ENCODE peak calls at places on chromosomes 3 and 15, in six cellular contexts. B is cardiac muscle cell, V is heart left ventricle, S is K562, P is AG09309, L is pancreas. R is an unnamed sample.

GRCh38 chr3:42442640-42443039 is 32.2 kb upstream of the LYZL4 start:
- DNase-seq in B (no peak), V (no peak), S (no peak), P (no peak), L (no peak), R (no peak)

GRCh38 chr3:192133271-192133670 is 594.1 kb downstream of the FGF12 start:
- DNase-seq in B (no peak), V (no peak), S (no peak), P (no peak), L (no peak), R (peak)

GRCh38 chr15:71800835-71801745 is 9.3 kb upstream of the NR2E3 start:
- DNase-seq in B (peak), V (no peak), S (peak), P (peak), L (no peak), R (peak)

GRCh38 chr3:52317601-52318000 is 1.5 kb downstream of the DNAH1 start:
- DNase-seq in B (peak), V (peak), S (peak), P (no peak), L (peak), R (peak)

GRCh38 chr15:31307270-31308184 is 19.1 kb upstream of the KLF13 start:
- DNase-seq in B (no peak), V (no peak), S (no peak), P (no peak), L (no peak), R (no peak)

GRCh38 chr15:51401872-51402517 is 60.5 kb downstream of the GLDN start:
- DNase-seq in B (peak), V (peak), S (peak), P (no peak), L (peak), R (peak)

GRCh38 chr3:151584603-151585002 is 123.7 kb upstream of the IGSF10 start:
- DNase-seq in B (no peak), V (no peak), S (no peak), P (no peak), L (no peak), R (no peak)

GRCh38 chr3:72263223-72264015 is 478.5 kb upstream of the PROK2 start:
- DNase-seq in B (no peak), V (no peak), S (no peak), P (no peak), L (no peak), R (no peak)

GRCh38 chr15:60070838-60071493 is 66.9 kb downstream of the FOXB1 start:
- DNase-seq in B (no peak), V (no peak), S (no peak), P (no peak), L (no peak), R (peak)

GRCh38 chr3:126567696-126568438 is 9.1 kb upstream of the C3orf22 start:
- DNase-seq in B (no peak), V (peak), S (no peak), P (no peak), L (no peak), R (no peak)

GRCh38 chr15:75830910-75831805 is 12.1 kb upstream of the UBE2Q2 start:
- DNase-seq in B (no peak), V (no peak), S (no peak), P (no peak), L (no peak), R (no peak)

GRCh38 chr3:118736107-118736506 is 298.5 kb downstream of the IGSF11 start:
- DNase-seq in B (no peak), V (no peak), S (no peak), P (no peak), L (no peak), R (no peak)

GRCh38 chr3:150956376-150956775 is 16.2 kb downstream of the CLRN1 start:
- DNase-seq in B (no peak), V (no peak), S (no peak), P (no peak), L (no peak), R (peak)

GRCh38 chr3:122146466-122146865 is 37.0 kb upstream of the CASR start:
- DNase-seq in B (no peak), V (no peak), S (no peak), P (no peak), L (no peak), R (no peak)

GRCh38 chr3:132907293-132907692 is 130.9 kb upstream of the TMEM108 start:
- DNase-seq in B (no peak), V (no peak), S (no peak), P (no peak), L (no peak), R (no peak)

GRCh38 chr3:127052121-127052561 is 69.2 kb downstream of the PLXNA1 start:
- DNase-seq in B (no peak), V (peak), S (no peak), P (no peak), L (no peak), R (no peak)

GRCh38 chr3:49257187-49257586 is 19.8 kb downstream of the C3orf62 start:
- DNase-seq in B (no peak), V (no peak), S (no peak), P (no peak), L (no peak), R (no peak)

GRCh38 chr3:126472277-126473006 is 3.2 kb downstream of the ZXDC start:
- DNase-seq in B (no peak), V (peak), S (peak), P (peak), L (peak), R (peak)

GRCh38 chr15:70195808-70196304 is 98.1 kb upstream of the TLE3 start:
- DNase-seq in B (no peak), V (peak), S (peak), P (peak), L (peak), R (peak)

GRCh38 chr3:16945330-16945729 is 60.6 kb downstream of the PLCL2 start:
- DNase-seq in B (no peak), V (no peak), S (no peak), P (no peak), L (no peak), R (peak)

GRCh38 chr15:81432179-81432578 is 58.2 kb upstream of the TMC3 start:
- DNase-seq in B (no peak), V (no peak), S (no peak), P (no peak), L (no peak), R (no peak)

GRCh38 chr15:49215768-49216739 is 46.0 kb downstream of the GALK2 start:
- DNase-seq in B (peak), V (peak), S (no peak), P (no peak), L (no peak), R (no peak)

GRCh38 chr15:68542771-68543544 is 35.8 kb upstream of the CORO2B start:
- DNase-seq in B (no peak), V (peak), S (no peak), P (peak), L (peak), R (peak)

GRCh38 chr15:58734859-58735258 is 14.6 kb downstream of the ADAM10 start:
- DNase-seq in B (no peak), V (no peak), S (no peak), P (no peak), L (no peak), R (no peak)

GRCh38 chr15:85545757-85546156 is 165.4 kb downstream of the AKAP13 start:
- DNase-seq in B (no peak), V (no peak), S (no peak), P (no peak), L (no peak), R (no peak)
- H3K4me3 ChIP-seq in B (no peak), V (no peak), S (no peak), P (no peak), L (no peak), R (no peak)

DNA sequence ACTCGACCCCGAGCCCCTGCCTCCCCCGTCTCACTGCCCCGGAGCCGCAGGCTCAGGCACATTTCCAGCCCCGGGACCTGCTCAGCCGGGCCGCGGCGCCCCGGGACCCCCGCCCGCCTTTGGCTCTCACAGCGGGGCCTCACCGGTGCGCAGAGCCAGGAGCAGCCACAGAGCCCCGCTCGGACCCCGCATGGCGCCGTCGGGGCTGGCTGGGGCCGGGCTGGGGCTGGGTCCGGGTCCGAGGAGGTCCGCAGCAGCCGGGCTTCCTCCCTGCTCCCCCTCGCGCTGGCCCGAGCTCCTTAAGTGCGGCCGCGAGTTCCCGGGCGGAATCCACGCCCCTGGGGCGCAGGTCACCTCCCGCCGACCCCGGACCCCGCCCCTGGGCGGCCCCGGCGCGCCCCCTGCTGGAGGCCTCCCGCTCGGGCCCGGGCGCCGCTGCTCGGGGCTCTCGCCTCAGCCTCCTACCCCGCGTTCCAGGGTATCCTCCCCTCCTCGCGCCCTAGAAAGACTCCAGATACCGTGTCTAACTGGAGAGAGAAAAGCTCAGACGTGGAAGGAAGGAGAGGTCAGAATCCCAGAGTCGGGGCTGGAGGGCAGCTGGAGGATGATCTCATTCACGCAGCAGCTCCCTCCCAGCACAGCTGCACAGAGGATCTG is at the start of gene MELTF:
- DNase-seq in B (peak), V (peak), S (peak), P (no peak), L (peak), R (peak)
- TF ChIP-seq CTCF in B (peak), V (peak), S (peak), P (peak), L (peak), R (peak)

DNA sequence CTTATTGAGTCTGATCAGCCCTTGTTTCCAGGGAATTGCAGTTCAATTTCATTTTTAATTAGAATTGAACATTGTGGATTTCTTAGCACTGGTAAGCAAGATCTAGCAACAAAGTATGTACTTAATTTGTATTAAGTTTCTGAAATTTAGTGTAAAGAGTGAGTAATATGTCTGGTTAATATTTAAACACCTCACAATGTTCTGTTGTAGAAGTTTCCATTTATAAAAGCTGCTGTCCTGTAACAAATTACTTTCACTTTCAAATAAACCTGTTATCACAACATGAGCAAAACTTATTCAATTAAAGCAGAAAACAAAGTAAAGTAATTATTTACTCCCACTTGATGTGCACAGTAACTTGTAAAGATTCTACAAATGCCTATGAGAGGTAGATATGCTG is 448.5 kb downstream of the NAALADL2 start:
- DNase-seq in B (no peak), V (no peak), S (no peak), P (no peak), L (no peak), R (no peak)
- H3K4me3 ChIP-seq in B (no peak), V (no peak), S (no peak), P (no peak), L (peak), R (no peak)

GRCh38 chr3:59244343-59244742 is 194.5 kb upstream of the CFAP20DC start:
- DNase-seq in B (no peak), V (no peak), S (no peak), P (no peak), L (no peak), R (no peak)
- TF ChIP-seq CTCF in B (no peak), V (no peak), S (no peak), P (no peak), L (no peak), R (no peak)

DNA sequence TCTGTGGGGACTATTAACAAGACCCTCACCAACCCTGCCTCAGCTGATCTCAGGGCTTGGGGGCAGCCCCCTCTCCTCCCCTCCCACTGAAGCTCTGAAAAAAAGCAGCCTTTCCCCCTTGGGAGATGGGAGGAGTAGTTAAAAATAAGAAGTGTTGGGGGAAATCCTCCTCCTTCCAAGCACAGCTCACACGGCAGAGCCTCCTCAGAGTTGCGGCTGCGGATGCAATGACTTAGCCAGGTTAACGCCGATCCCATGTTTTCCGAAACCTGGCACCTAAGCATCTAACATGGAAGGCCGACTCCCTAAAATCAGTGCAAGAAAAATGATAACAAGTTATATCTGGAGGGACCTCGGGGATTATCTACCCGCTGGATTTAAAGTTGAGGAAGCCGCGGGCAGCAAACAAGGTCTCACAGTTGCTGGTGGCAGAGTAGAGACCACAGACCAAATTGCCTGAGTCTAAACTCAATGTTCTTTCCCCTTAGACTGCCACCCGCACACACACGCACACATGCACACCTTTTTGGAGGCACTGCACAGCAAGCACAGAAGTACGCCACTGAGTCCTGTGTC is 1.1 kb upstream of the TPM1 start:
- DNase-seq in B (peak), V (peak), S (no peak), P (no peak), L (no peak), R (no peak)
- H3K4me3 ChIP-seq in B (peak), V (peak), S (no peak), P (no peak), L (peak), R (peak)

DNA sequence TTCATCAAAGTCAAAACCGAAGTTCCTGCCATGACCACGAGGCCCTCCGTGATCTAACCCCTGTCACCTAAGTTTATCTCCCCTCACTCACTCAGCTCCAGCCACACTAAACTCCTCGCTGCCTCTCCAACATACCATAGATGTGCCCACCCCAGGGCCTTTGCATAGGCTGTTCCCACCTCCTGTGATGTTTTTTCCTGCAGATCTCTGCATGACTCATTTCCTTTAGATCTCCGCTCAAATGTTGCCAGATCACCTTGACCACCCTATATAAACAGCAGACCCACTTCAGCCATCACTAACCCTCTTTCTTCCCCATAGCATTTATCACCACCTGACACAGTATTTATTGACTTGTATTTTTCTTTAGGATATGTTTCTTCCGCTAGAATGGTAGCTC is 58.5 kb downstream of the HRH1 start:
- DNase-seq in B (no peak), V (no peak), S (no peak), P (no peak), L (no peak), R (peak)
- TF ChIP-seq CTCF in B (no peak), V (no peak), S (no peak), P (no peak), L (no peak), R (no peak)

DNA sequence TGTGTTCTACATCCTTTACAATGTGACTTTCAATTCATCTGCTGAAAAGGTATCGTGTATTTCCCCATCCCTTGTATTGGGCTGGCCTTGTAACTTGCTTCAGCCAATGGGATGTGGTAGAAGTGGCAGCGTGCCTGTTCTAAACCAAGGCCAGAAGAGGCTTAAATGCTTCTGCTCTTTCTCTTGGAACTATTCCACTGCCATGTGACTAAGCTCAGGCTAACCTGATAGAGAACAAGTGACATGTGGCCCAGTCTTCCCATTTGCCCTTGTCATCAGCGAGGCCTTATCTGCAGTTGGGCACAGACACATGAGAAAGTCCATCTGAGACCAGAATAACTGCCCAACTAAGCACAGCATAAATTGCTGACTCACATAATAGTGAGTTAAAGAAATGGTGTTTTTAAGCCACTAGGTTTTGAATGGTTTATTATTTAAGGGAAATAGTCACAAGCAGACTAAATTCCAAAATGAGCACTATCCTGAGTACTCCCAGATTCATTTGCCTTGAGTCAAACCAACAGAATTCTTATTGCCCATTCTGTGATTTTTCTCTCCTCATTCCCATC is 230.2 kb downstream of the CPNE4 start:
- DNase-seq in B (peak), V (peak), S (no peak), P (no peak), L (peak), R (peak)
- H3K4me3 ChIP-seq in B (no peak), V (no peak), S (no peak), P (no peak), L (no peak), R (no peak)

DNA sequence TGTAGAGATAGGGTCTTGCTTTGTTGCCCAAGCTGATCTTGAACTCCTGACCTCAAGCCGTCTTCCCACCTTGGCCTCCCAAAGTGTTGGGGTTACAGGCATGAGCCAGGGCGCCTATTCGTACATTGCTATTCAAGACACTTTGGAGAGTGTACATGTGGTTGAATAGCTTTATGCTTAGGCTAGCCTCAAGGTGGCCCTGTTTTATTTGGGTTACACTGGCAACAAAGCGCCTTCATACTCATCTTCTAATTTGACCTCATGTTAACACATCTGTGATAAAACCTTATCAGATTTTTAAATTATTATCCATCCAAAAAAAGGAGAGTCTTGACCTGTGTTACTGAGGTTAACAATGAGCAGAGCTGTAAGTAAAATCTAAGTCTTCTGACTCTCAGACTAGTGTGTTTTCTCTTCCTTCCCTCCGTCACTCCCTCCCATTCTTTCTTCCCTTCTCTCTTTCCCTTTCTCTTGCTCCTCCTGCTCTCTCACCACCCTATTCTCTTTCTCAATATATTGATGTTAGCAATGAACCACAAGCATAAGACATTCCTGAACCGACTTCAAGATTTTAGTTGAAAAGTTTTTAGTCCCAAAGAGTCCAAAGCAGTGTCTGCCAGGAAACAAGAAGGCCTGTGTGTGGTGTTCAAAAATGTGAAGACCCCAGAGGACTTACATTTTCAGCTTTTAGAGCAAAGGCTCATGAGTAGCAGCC is 603.7 kb upstream of the CFAP20DC start:
- DNase-seq in B (no peak), V (no peak), S (no peak), P (no peak), L (no peak), R (no peak)
- TF ChIP-seq CTCF in B (no peak), V (no peak), S (no peak), P (no peak), L (no peak), R (no peak)

R was measured in cardiac fibroblast.